ENCODE peak calls at places on chromosome 19, in six cellular contexts. X, H, R, D, M and T are unnamed samples. For H3K79me1, the result is how much of the 10 kb centered on the place peaks cover.

GRCh38 chr19:40921005-40921897 is 39.2 kb upstream of the CYP2A7 start:
- DNase-seq in X (no peak), H (no peak), R (peak), D (no peak), M (no peak), T (no peak)

GRCh38 chr19:55698256-55698655 is 23.2 kb downstream of the EPN1 start:
- DNase-seq in X (no peak), H (no peak), R (no peak), D (no peak), M (no peak), T (no peak)

GRCh38 chr19:54035215-54036178 is 28.2 kb downstream of the VSTM1 start:
- DNase-seq in X (peak), H (peak), R (peak), D (no peak), M (peak), T (peak)

GRCh38 chr19:8655340-8655709 is 24.9 kb downstream of the NFILZ start:
- DNase-seq in X (no peak), H (no peak), R (no peak), D (no peak), M (no peak), T (no peak)

GRCh38 chr19:1163934-1164683 is 10.0 kb downstream of the SBNO2 start:
- DNase-seq in X (no peak), H (no peak), R (no peak), D (no peak), M (no peak), T (no peak)

GRCh38 chr19:45251452-45252354 is 632 bp downstream of the MARK4 start:
- DNase-seq in X (no peak), H (no peak), R (peak), D (no peak), M (no peak), T (no peak)

GRCh38 chr19:1001538-1002166 is 1.4 kb downstream of the GRIN3B start:
- DNase-seq in X (peak), H (no peak), R (peak), D (no peak), M (no peak), T (peak)

GRCh38 chr19:48772503-48772953 is 17.2 kb downstream of the FGF21 start:
- DNase-seq in X (no peak), H (no peak), R (no peak), D (no peak), M (no peak), T (no peak)

GRCh38 chr19:2528543-2529173 is 52.7 kb downstream of the GADD45B start:
- DNase-seq in X (no peak), H (no peak), R (peak), D (no peak), M (peak), T (peak)

GRCh38 chr19:2787115-2787514 is 1.8 kb downstream of the THOP1 start:
- DNase-seq in X (no peak), H (no peak), R (no peak), D (no peak), M (peak), T (no peak)

GRCh38 chr19:3039641-3040077 is 10.6 kb upstream of the TLE2 start:
- DNase-seq in X (no peak), H (no peak), R (no peak), D (no peak), M (no peak), T (peak)

GRCh38 chr19:48656840-48657474 is 11.0 kb upstream of the CA11 start:
- DNase-seq in X (no peak), H (peak), R (peak), D (no peak), M (no peak), T (no peak)

GRCh38 chr19:746208-746819 is 4.6 kb upstream of the MISP start:
- DNase-seq in X (no peak), H (no peak), R (no peak), D (no peak), M (no peak), T (no peak)

GRCh38 chr19:13888281-13888680 is 11.3 kb downstream of the NANOS3 start:
- DNase-seq in X (no peak), H (no peak), R (no peak), D (no peak), M (no peak), T (no peak)

GRCh38 chr19:9128171-9128570 is 1.4 kb upstream of the OR7G3 start:
- DNase-seq in X (no peak), H (peak), R (peak), D (no peak), M (no peak), T (no peak)

GRCh38 chr19:31626941-31627340 is 277.7 kb upstream of the TSHZ3 start:
- DNase-seq in X (no peak), H (no peak), R (no peak), D (no peak), M (no peak), T (no peak)

GRCh38 chr19:10230155-10230903 is 802 bp downstream of the S1PR2 start:
- DNase-seq in X (peak), H (peak), R (peak), D (no peak), M (peak), T (peak)

GRCh38 chr19:3479819-3480215 is 508 bp downstream of the SMIM24 start:
- DNase-seq in X (no peak), H (no peak), R (peak), D (no peak), M (no peak), T (peak)

GRCh38 chr19:46499692-46500091 is 4.0 kb upstream of the PNMA8B start:
- DNase-seq in X (no peak), H (no peak), R (no peak), D (no peak), M (no peak), T (no peak)

GRCh38 chr19:11425719-11426457 is 6.8 kb upstream of the RGL3 start:
- DNase-seq in X (no peak), H (no peak), R (no peak), D (no peak), M (no peak), T (peak)

GRCh38 chr19:1252818-1253513 is 4.6 kb downstream of the MIDN start:
- DNase-seq in X (no peak), H (peak), R (peak), D (no peak), M (peak), T (no peak)

GRCh38 chr19:13839938-13840750 is 36.8 kb upstream of the NANOS3 start:
- DNase-seq in X (no peak), H (peak), R (peak), D (no peak), M (peak), T (peak)

GRCh38 chr19:9909251-9909650 is 27.1 kb downstream of the OLFM2 start:
- DNase-seq in X (no peak), H (no peak), R (no peak), D (no peak), M (no peak), T (no peak)

GRCh38 chr19:33071887-33072286 is 7.2 kb upstream of the RHPN2 start:
- DNase-seq in X (no peak), H (no peak), R (no peak), D (no peak), M (peak), T (no peak)

GRCh38 chr19:11261431-11261901 is 858 bp downstream of the DOCK6 start:
- DNase-seq in X (no peak), H (no peak), R (peak), D (no peak), M (no peak), T (no peak)

GRCh38 chr19:11556634-11557420 is 2.2 kb downstream of the ELOF1 start:
- DNase-seq in X (no peak), H (no peak), R (no peak), D (no peak), M (no peak), T (no peak)

DNA sequence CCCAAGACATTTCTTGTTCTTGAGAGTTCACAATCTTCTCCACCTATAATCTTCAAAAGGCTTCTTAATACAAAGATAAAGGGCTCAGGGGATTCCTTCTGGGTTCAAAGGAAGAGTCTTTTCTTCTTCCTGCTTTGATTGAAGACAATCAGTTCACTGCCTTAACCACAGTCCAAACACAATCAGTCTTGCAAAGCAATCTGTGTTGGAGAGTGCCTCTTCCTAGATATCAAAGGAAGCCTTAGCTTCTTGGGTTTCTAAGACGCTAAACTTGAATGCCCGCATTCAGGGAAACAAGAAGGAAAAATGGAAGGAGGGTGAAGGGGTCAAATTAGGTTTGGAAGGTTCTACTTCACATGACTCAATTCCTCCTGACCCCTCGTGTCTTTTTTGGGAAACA is 27.2 kb downstream of the RANBP3 start:
- DNase-seq in X (no peak), H (no peak), R (no peak), D (no peak), M (no peak), T (no peak)
- H3K79me1 ChIP-seq in X (under half), H (half or more), R (half or more), D (under half), M (under half), T (under half)

DNA sequence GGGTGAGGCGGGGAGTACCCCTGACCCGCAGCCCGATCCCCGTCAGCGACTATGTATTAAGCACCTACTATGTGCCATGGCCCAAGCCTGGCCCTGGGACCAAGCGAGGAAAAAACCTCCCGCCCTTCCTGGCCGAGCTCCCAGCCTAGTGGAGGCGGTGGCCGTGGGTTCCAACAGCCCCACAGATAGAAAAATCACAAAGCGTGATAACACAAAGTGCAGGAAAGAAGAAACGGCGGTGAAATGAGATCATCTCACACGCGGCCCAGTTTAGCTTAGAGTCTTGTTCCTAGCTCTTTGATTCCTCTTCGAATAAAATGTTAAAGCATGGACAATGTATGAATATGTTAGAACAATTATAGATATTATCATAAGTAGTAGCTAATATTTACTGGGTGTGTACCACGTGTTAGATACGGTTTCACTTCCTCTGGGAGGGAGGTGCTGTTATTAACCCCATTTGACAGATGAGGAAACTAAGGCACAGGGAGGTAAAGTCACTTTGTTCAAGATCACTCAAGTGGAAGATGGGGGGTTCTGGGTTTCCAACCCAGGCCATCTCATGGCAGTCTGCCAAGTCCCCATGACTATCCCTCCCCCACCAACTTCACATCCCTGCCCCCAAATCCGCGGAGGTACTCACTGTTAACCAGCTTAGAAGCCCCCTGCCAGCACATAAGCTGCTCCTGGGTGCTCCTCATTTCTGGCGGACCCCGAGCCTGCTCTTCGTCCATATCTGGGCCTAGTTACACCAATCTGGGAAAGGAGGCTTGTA is 1.2 kb upstream of the FXYD7 start:
- DNase-seq in X (no peak), H (no peak), R (peak), D (no peak), M (no peak), T (no peak)
- H2AFZ ChIP-seq in X (peak), H (peak), R (no peak), D (no peak), M (no peak), T (no peak)

GRCh38 chr19:42074513-42075363 is 1.2 kb upstream of the ZNF574 start:
- DNase-seq in X (no peak), H (no peak), R (no peak), D (no peak), M (no peak), T (no peak)
- H3K79me1 ChIP-seq in X (under half), H (under half), R (under half), D (under half), M (under half), T (under half)

GRCh38 chr19:39327318-39327717 is 6.7 kb upstream of the LRFN1 start:
- DNase-seq in X (no peak), H (no peak), R (no peak), D (no peak), M (no peak), T (no peak)
- H2AFZ ChIP-seq in X (peak), H (no peak), R (no peak), D (no peak), M (no peak), T (no peak)

GRCh38 chr19:16600824-16601223 is 27.2 kb downstream of the MED26 start:
- DNase-seq in X (no peak), H (no peak), R (no peak), D (no peak), M (no peak), T (no peak)
- H3K79me1 ChIP-seq in X (under half), H (half or more), R (under half), D (under half), M (under half), T (under half)

GRCh38 chr19:17077447-17078028 is 2.0 kb downstream of the MYO9B start:
- DNase-seq in X (no peak), H (no peak), R (no peak), D (no peak), M (no peak), T (no peak)

GRCh38 chr19:17078038-17078919 is 2.7 kb downstream of the MYO9B start:
- DNase-seq in X (no peak), H (no peak), R (no peak), D (no peak), M (peak), T (no peak)

GRCh38 chr19:17075035-17075859 is at the start of the genes HAUS8 and MYO9B:
- DNase-seq in X (peak), H (peak), R (peak), D (peak), M (peak), T (peak)

GRCh38 chr19:17075860-17076538 is 422 bp downstream of the MYO9B start:
- DNase-seq in X (no peak), H (peak), R (peak), D (no peak), M (no peak), T (no peak)

GRCh38 chr19:17076539-17076919 is 952 bp downstream of the MYO9B start:
- DNase-seq in X (no peak), H (no peak), R (no peak), D (no peak), M (no peak), T (no peak)
- H2AFZ ChIP-seq in X (peak), H (peak), R (no peak), D (no peak), M (no peak), T (no peak)

GRCh38 chr19:15269806-15270205 is 37.6 kb upstream of the EPHX3 start:
- DNase-seq in X (no peak), H (no peak), R (no peak), D (no peak), M (no peak), T (no peak)
- H3K79me1 ChIP-seq in X (under half), H (half or more), R (under half), D (under half), M (under half), T (under half)

GRCh38 chr19:12783226-12783848 is 7.9 kb upstream of the JUNB start:
- DNase-seq in X (no peak), H (no peak), R (peak), D (no peak), M (no peak), T (no peak)

GRCh38 chr19:12783849-12784393 is 7.4 kb upstream of the JUNB start:
- DNase-seq in X (no peak), H (no peak), R (peak), D (no peak), M (no peak), T (no peak)

GRCh38 chr19:12782174-12782423 is 6.7 kb upstream of the HOOK2 start:
- DNase-seq in X (no peak), H (no peak), R (no peak), D (no peak), M (no peak), T (no peak)

GRCh38 chr19:12784394-12784870 is 6.9 kb upstream of the JUNB start:
- DNase-seq in X (no peak), H (peak), R (peak), D (no peak), M (no peak), T (no peak)

GRCh38 chr19:12782424-12783225 is 7.3 kb upstream of the HOOK2 start:
- DNase-seq in X (no peak), H (peak), R (peak), D (no peak), M (no peak), T (peak)
- H2AFZ ChIP-seq in X (peak), H (peak), R (no peak), D (no peak), M (peak), T (no peak)